ENCODE peak calls at places on chromosomes 13 and 19, in four cellular contexts. P, D, O and I are unnamed samples.

GRCh38 chr13:66415444-66415843 is 814.7 kb downstream of the PCDH9 start:
- DNase-seq in O (no peak), P (no peak), D (no peak), I (no peak)

GRCh38 chr13:71801781-71802180 is 65.2 kb downstream of the DACH1 start:
- DNase-seq in O (no peak), D (no peak), P (no peak), I (no peak)

GRCh38 chr13:23578411-23579071 is 8.3 kb downstream of the TNFRSF19 start:
- DNase-seq in O (peak; percentile 73), P (peak; percentile 81), D (peak; percentile 90), I (no peak)

GRCh38 chr13:30429721-30430694 is 7.7 kb downstream of the UBE2L5 start:
- DNase-seq in P (no peak), O (peak; percentile 85), D (peak; percentile 58), I (no peak)

GRCh38 chr13:77986699-77987098 is 68.1 kb upstream of the EDNRB start:
- DNase-seq in D (no peak), O (no peak), P (no peak), I (no peak)

GRCh38 chr19:30476997-30477396 is 104.8 kb downstream of the ZNF536 start:
- DNase-seq in O (no peak), P (no peak), D (no peak), I (no peak)

GRCh38 chr13:75660694-75661093 is 24.6 kb downstream of the LMO7 start:
- DNase-seq in P (no peak), D (no peak), O (no peak), I (no peak)

GRCh38 chr13:93388701-93389100 is 162.1 kb downstream of the GPC6 start:
- DNase-seq in P (no peak), D (no peak), O (no peak), I (no peak)

GRCh38 chr19:29479941-29480340 is 45.9 kb upstream of the VSTM2B start:
- DNase-seq in O (no peak), D (no peak), P (no peak), I (no peak)

GRCh38 chr13:98576963-98577822 is at the start of gene STK24:
- DNase-seq in D (peak; percentile 94), P (peak; percentile 65), O (peak; percentile 76), I (no peak)

GRCh38 chr13:23695196-23695595 is 125.0 kb downstream of the TNFRSF19 start:
- DNase-seq in P (no peak), O (no peak), D (no peak), I (no peak)

GRCh38 chr19:3606690-3607289 is at the start of gene TBXA2R:
- DNase-seq in P (no peak), D (peak; percentile 55), O (peak; percentile 53), I (no peak)

GRCh38 chr13:79395881-79396280 is 10.2 kb downstream of the RBM26 start:
- DNase-seq in O (no peak), P (no peak), D (no peak), I (no peak)

GRCh38 chr19:44841255-44841654 is 4.8 kb upstream of the NECTIN2 start:
- DNase-seq in P (no peak), D (no peak), O (no peak), I (no peak)

GRCh38 chr13:110746443-110746842 is 32.9 kb downstream of the ING1 start:
- DNase-seq in P (no peak), D (no peak), O (peak; percentile 17), I (no peak)

GRCh38 chr19:1157931-1158884 is 15.9 kb downstream of the SBNO2 start:
- DNase-seq in O (no peak), P (no peak), D (no peak), I (no peak)

GRCh38 chr19:16885166-16885565 is 3.6 kb upstream of the F2RL3 start:
- DNase-seq in D (no peak), P (no peak), O (no peak), I (no peak)

GRCh38 chr13:94431987-94432386 is 47.5 kb downstream of the DCT start:
- DNase-seq in O (no peak), P (no peak), D (no peak), I (no peak)

GRCh38 chr19:46351241-46352041 is 4.6 kb downstream of the PPP5C start:
- DNase-seq in P (peak; percentile 35), D (no peak), O (peak; percentile 70), I (no peak)

GRCh38 chr13:107434347-107434746 is 781.0 kb downstream of the LIG4 start:
- DNase-seq in O (no peak), D (no peak), P (no peak), I (no peak)

GRCh38 chr13:113789167-113789566 is 30.1 kb downstream of the TMEM255B start:
- DNase-seq in D (no peak), P (no peak), O (no peak), I (no peak)

GRCh38 chr13:114124921-114125320 is 7.5 kb downstream of the RASA3 start:
- DNase-seq in D (no peak), P (no peak), O (peak; percentile 78), I (no peak)

GRCh38 chr19:39303373-39304184 is 7.4 kb downstream of the IFNL1 start:
- DNase-seq in O (no peak), D (peak; percentile 68), P (no peak), I (no peak)
- TF ChIP-seq CTCF in O (no peak), D (no peak), P (no peak), I (no peak)

GRCh38 chr13:109699628-109700071 is 86.7 kb downstream of the IRS2 start:
- DNase-seq in P (no peak), D (no peak), O (no peak), I (no peak)
- H3K4me3 ChIP-seq in P (no peak overlapping the region), D (no peak overlapping the region), O (no peak overlapping the region), I (no peak overlapping the region)

GRCh38 chr13:21238267-21238666 is 61.8 kb downstream of the MRPL57 start:
- DNase-seq in O (no peak), P (no peak), D (no peak), I (no peak)

GRCh38 chr13:21240586-21240985 is 64.1 kb downstream of the MRPL57 start:
- DNase-seq in D (no peak), P (no peak), O (peak; percentile 77), I (no peak)

GRCh38 chr13:21243843-21244184 is 67.4 kb downstream of the MRPL57 start:
- DNase-seq in P (no peak), D (no peak), O (no peak), I (no peak)

GRCh38 chr13:21243045-21243842 is 66.8 kb downstream of the MRPL57 start:
- DNase-seq in O (no peak), P (no peak), D (no peak), I (no peak)

DNA sequence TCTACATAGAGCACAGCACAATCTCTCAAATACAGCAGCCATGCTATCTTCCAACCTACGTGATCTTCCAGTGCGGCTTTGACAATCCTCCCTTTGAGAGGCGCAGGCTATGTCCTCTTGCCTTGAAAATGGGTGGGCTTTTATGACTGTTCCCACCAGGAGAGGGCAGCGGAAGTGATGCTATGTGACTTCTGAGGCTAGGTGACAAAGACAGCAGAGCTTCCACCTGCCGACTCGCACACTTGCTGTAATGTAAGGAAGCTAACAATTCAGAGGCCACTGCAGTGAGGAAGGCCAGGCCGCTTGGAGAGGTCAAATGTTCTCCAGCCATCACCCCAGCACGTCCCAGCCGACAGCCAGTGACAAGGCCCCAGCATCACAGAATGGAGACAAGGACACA is 65.8 kb downstream of the MRPL57 start:
- DNase-seq in D (no peak), O (no peak), P (no peak), I (no peak)
- TF ChIP-seq CTCF in D (no peak), O (no peak), P (no peak), I (no peak)

GRCh38 chr13:33145667-33146066 is 129.4 kb downstream of the KL start:
- DNase-seq in P (no peak), D (no peak), O (no peak), I (no peak)

GRCh38 chr13:33147832-33148231 is 131.6 kb downstream of the KL start:
- DNase-seq in D (no peak), O (no peak), P (no peak), I (no peak)

GRCh38 chr13:33150146-33150545 is 133.9 kb downstream of the KL start:
- DNase-seq in D (no peak), O (no peak), P (no peak), I (peak; percentile 17)

GRCh38 chr13:33144358-33144784 is 128.1 kb downstream of the KL start:
- DNase-seq in O (no peak), P (no peak), D (no peak), I (no peak)

GRCh38 chr13:33146843-33147611 is 130.8 kb downstream of the KL start:
- DNase-seq in O (no peak), D (no peak), P (no peak), I (no peak)
- H3K4me3 ChIP-seq in O (no peak overlapping the region), D (no peak overlapping the region), P (no peak overlapping the region), I (no peak overlapping the region)